ENCODE peak calls at places on chromosomes 7 and 10, in five cellular contexts. K is esophagus muscularis mucosa, I is sigmoid colon, N is HepG2, H is A549. O is an unnamed sample. For H3K4me1, the result is how much of the 10 kb centered on the place peaks cover.

GRCh38 chr10:58590924-58591323 is 78.3 kb downstream of the BICC1 start:
- DNase-seq in N (no peak), I (no peak), H (no peak), K (no peak), O (no peak)

GRCh38 chr7:98870071-98870651 is 347 bp upstream of the TMEM130 start:
- DNase-seq in K (no peak), H (peak), N (no peak), I (peak), O (no peak)

GRCh38 chr7:26328498-26329390 is 37.1 kb downstream of the SNX10 start:
- DNase-seq in K (no peak), N (no peak), I (no peak), H (no peak), O (no peak)

GRCh38 chr7:74226633-74227032 is 16.8 kb downstream of the LAT2 start:
- DNase-seq in K (no peak), H (no peak), I (no peak), N (no peak), O (no peak)

GRCh38 chr7:150877545-150877944 is 25.2 kb downstream of the AOC1 start:
- DNase-seq in N (no peak), K (peak), I (no peak), H (no peak), O (no peak)

GRCh38 chr10:612696-613095 is 76.8 kb downstream of the DIP2C start:
- DNase-seq in K (no peak), H (no peak), N (no peak), I (no peak), O (no peak)

GRCh38 chr10:113517165-113517892 is 35.5 kb upstream of the HABP2 start:
- DNase-seq in K (no peak), I (no peak), H (no peak), N (no peak), O (no peak)

GRCh38 chr7:102303669-102304422 is 17.2 kb downstream of the SH2B2 start:
- DNase-seq in N (no peak), H (no peak), I (no peak), K (no peak), O (no peak)

GRCh38 chr7:24981544-24981951 is 1.6 kb upstream of the OSBPL3 start:
- DNase-seq in K (no peak), I (peak), N (no peak), H (peak), O (peak)

GRCh38 chr10:97875391-97875790 is 25.7 kb downstream of the GOLGA7B start:
- DNase-seq in I (peak), K (no peak), H (no peak), N (no peak), O (no peak)

GRCh38 chr7:99897688-99898357 is 21.0 kb upstream of the OR2AE1 start:
- DNase-seq in N (no peak), H (no peak), K (no peak), I (no peak), O (no peak)

GRCh38 chr7:81499262-81500116 is 270.4 kb downstream of the HGF start:
- DNase-seq in I (no peak), N (peak), H (peak), K (no peak), O (no peak)

GRCh38 chr7:76343294-76343930 is 15.4 kb downstream of the YWHAG start:
- DNase-seq in N (no peak), I (peak), H (no peak), K (no peak), O (no peak)

GRCh38 chr10:64648915-64649314 is 1127.7 kb downstream of the REEP3 start:
- DNase-seq in I (no peak), N (peak), K (no peak), H (no peak), O (no peak)

GRCh38 chr10:44479306-44479705 is 94.4 kb upstream of the CXCL12 start:
- DNase-seq in K (no peak), I (no peak), N (no peak), H (no peak), O (no peak)

GRCh38 chr7:14598978-14599377 is 303.6 kb downstream of the DGKB start:
- DNase-seq in N (no peak), I (no peak), H (no peak), K (no peak), O (no peak)

GRCh38 chr7:27168265-27168947 is 3.1 kb upstream of the HOXA9 start:
- DNase-seq in K (no peak), N (no peak), H (no peak), I (peak), O (no peak)

GRCh38 chr7:5630670-5631069 is 150.8 kb downstream of the RNF216 start:
- DNase-seq in N (no peak), K (no peak), I (no peak), H (no peak), O (no peak)

GRCh38 chr10:110843031-110843430 is 28.7 kb upstream of the PDCD4 start:
- DNase-seq in N (no peak), H (no peak), K (no peak), I (peak), O (no peak)

GRCh38 chr7:20354825-20355466 is 24.2 kb downstream of the ITGB8 start:
- DNase-seq in N (no peak), H (no peak), K (no peak), I (no peak), O (no peak)

GRCh38 chr7:37448637-37449331 is at the start of gene ELMO1:
- DNase-seq in I (peak), N (peak), H (peak), K (peak), O (peak)

GRCh38 chr10:48399056-48399541 is 92.6 kb downstream of the MAPK8 start:
- DNase-seq in K (no peak), I (no peak), N (no peak), H (no peak), O (no peak)

GRCh38 chr7:139680676-139681462 is 96.9 kb downstream of the HIPK2 start:
- DNase-seq in K (no peak), H (peak), N (no peak), I (no peak), O (peak)

GRCh38 chr7:79471283-79471682 is 17.8 kb upstream of the MAGI2 start:
- DNase-seq in N (no peak), K (no peak), I (no peak), H (no peak), O (no peak)

GRCh38 chr7:22083711-22084289 is 138.1 kb upstream of the CDCA7L start:
- DNase-seq in K (no peak), I (no peak), H (no peak), N (no peak), O (no peak)

GRCh38 chr7:8129323-8129659 is 132.7 kb downstream of the ICA1 start:
- DNase-seq in K (no peak), I (no peak), H (no peak), N (no peak), O (no peak)
- TF ChIP-seq EP300 in K (no peak), I (no peak), H (no peak), N (no peak), O (no peak)

DNA sequence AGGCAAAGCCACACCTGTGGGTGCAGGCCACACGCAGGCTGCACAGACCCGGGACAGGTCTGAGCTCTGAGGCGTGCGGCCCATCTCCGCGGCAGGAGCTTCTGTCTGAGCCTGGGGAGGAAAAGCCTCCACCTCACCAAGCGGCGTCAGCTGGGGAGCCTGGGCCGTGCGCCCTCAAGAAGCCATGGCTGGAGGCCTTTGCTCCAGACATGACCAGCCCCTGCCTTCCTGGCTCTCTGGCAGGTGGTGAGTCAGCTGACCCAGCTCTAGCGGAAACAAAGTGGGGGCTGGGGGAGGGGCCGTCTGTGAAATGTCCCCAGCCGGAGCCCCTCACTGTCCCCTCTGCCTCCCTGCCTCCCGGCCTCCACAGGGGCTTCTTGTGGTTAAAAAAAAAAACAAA is 12.5 kb downstream of the GPER1 start:
- DNase-seq in N (no peak), H (no peak), K (no peak), I (no peak), O (no peak)
- H3K4me1 ChIP-seq in N (half or more), H (under half), K (under half), I (under half), O (half or more)

GRCh38 chr7:132614428-132615076 is 38.3 kb upstream of the PLXNA4 start:
- DNase-seq in H (no peak), I (peak), N (no peak), K (no peak), O (no peak)
- TF ChIP-seq CTCF in H (no peak), I (no peak), N (no peak), K (no peak), O (no peak)

DNA sequence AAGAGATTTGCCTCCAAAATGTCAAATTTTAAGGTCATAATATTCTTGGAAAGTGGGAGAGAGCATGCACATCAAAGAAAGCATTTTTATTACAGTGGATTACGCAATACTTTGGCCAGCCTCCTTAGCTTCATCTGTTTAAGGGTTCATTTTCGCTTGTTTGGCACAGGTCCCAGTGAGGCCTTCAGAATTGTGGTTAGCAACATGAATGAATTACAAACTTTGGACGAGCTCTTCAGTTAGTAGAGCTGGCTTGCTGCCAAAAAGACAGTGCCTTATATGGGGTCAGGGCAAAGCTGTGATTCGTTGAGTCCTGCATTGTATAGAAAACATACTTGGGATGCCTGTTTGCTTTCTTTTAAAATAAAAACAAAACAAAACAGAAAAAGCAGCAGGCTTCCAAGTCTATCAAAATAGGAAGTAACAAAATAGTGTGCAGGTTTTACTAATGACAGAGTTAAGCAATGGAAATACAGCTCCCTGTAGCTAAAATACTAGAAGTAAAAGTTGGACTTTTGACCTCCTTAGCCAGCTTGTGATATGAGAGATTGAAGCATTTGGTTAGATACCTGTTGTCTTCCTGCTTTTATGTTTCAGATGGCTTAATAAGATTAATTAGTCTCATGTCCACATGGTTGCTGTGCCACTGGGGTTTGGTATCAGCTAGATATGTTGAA is 190.8 kb downstream of the MLLT10 start:
- DNase-seq in K (peak), N (peak), I (peak), H (peak), O (peak)
- TF ChIP-seq EP300 in K (no peak), N (no peak), I (no peak), H (no peak), O (no peak)

DNA sequence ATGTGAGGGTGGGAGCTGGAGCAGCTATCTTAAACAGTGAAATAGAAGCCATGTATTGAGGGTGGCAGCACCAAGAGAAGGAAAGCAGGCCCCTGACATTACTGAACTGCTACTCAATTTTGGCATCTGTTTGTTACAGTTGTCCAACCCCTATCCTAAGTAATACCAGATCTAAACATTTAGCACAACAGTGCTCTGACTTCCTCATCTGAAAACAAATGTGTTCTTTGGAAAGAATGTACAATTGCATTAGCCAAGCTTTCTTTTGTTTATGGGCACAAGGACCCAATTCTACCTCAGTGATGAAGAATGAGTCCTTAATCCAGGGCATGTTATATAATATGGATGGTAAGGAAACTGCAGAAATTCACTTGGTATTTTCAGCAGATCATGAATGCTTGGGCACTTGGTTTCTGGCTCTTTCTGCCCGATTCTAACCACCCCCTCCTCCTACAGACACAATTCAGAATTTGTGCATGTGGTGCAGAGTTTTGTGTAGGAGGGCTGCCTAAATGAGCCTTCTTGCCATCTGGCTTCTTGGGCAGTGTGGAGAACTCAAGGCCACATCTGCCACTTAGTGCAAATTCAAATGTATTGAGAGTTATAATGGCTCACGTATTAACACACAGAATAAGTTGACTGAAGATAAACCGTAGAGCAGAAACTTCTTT is 36.9 kb upstream of the KMT2E start:
- DNase-seq in N (no peak), I (no peak), H (no peak), K (no peak), O (no peak)
- H3K4me1 ChIP-seq in N (under half), I (under half), H (under half), K (half or more), O (under half)

DNA sequence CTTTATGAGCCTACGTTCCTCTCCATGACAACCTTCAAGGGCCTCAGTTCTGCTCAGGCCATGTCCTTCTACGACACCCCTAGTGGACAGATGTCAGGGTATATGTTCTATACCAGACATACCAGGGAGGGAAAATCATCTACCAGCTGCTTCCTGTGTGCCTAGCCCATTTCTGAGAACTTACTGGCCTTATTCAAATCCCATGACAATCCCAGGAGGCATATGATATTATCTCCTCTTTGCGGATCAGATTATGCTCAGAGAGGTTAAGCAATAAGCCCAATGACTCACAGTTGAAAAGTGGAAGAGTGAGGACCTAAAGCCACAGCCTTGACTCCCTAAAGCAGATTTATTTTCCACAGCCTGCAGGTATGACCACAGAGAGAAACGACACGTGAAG is 139.3 kb downstream of the GLI3 start:
- DNase-seq in K (no peak), I (no peak), H (no peak), N (peak), O (no peak)
- TF ChIP-seq CTCF in K (no peak), I (no peak), H (no peak), N (no peak), O (no peak)

DNA sequence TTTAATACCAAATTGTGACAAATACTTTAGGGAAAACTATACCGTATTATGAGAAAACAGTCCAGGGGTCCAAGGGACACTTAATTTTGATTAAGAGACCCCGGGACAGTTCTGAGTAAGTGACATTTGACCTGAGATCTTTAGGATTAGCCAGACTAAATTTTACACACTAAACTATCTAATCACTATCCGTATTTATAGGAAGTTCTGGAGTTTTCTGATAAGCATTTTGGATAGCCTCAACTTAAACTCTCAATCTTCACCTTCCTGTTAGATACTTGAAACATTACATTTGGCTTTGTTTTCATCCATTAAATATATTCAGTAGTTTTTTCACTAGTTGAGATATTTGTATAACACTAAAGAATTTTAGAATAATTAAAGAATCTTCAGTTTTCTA is 5.4 kb downstream of the PIK3CG start:
- DNase-seq in H (no peak), I (no peak), K (no peak), N (no peak), O (no peak)
- TF ChIP-seq EP300 in H (no peak), I (no peak), K (no peak), N (no peak), O (no peak)

DNA sequence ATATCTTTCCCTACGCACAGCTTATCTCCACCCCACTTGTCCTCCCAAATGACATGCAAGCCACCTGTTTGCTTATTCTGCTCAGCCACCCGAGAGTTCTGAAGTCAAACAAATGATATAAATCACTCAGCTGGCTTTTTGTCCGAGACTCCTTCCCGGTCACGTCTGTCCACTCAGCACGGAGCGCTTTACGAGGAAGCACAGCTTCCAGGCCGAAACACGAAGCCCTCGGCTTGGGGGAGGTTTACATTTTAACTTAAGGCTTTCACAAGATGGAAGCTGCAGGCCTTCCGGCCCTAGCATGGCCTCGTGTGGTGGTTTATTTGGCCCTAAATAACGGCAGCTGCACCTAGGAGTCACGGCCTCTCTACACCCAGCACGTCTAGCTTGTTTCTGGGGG is 60.1 kb upstream of the GNA12 start:
- DNase-seq in I (no peak), K (no peak), N (no peak), H (no peak), O (no peak)
- H3K4me1 ChIP-seq in I (under half), K (under half), N (under half), H (under half), O (under half)

GRCh38 chr7:155372782-155373358 is 75.2 kb downstream of the INSIG1 start:
- DNase-seq in N (no peak), K (no peak), I (no peak), H (no peak), O (no peak)

GRCh38 chr7:155371331-155371883 is 73.7 kb downstream of the INSIG1 start:
- DNase-seq in K (no peak), I (no peak), H (no peak), N (no peak), O (no peak)

GRCh38 chr7:155369766-155370165 is 72.1 kb downstream of the INSIG1 start:
- DNase-seq in N (no peak), H (no peak), K (no peak), I (no peak), O (no peak)

GRCh38 chr7:155373359-155374273 is 75.9 kb downstream of the INSIG1 start:
- DNase-seq in K (no peak), N (no peak), I (no peak), H (no peak), O (no peak)

DNA sequence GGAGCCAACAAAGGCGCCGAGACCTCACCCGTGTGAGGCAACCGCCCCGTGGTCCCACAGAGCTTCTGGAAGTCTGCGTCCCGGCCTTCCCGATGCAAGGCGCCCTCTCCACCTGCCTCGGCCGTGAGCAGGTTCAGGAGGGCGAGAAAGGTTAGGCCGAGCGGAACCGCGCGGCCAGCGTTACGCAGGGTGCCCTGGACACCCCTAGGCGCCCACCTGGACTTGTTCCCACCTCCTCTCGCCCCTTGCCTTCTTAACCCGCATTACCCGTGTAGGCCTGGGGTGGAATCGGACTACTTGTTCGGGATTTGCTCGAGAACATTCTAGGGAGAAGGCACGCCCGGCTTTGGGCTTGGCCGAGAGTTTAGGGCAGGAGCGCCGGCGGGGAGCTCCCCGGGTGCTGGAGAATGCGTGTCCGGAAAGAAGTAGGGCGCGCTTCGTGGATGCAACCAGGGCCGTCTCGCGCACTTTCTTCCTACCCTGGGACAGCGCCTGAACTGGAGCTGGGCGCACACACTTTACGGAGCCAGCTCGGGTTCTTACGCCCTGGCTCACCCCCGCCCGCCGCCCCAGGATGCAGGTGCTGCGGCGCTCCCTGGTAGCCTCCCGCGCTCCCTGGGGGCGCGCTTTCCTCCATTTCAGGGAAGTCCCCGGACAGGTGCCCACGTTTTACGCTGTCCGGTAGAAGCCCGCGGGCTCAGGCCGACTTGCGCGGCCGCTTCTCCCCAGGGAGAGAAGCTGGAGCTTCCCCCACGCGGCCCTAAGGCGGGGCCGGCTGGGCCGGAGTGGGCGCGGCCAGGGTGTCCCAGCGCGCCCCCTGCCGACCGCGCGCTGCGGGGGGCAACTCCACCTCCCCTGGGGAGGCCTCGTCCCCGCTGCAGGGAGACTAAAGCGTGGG is 74.5 kb downstream of the INSIG1 start:
- DNase-seq in H (peak), N (no peak), K (no peak), I (no peak), O (no peak)
- TF ChIP-seq CTCF in H (peak), N (no peak), K (no peak), I (no peak), O (peak)

GRCh38 chr7:155959894-155960293 is 147.6 kb upstream of the SHH start:
- DNase-seq in K (peak), N (no peak), I (peak), H (no peak), O (peak)
- TF ChIP-seq EP300 in K (no peak), N (no peak), I (no peak), H (no peak), O (no peak)

O was measured in stomach.